ENCODE peak calls at places on chromosomes 11 and 22, in five cellular contexts. X is AG08395, F is cardiac fibroblast, O is Daoy, C is T-helper 2 cell. G is an unnamed sample.

GRCh38 chr22:49328630-49329405 is 498.9 kb downstream of the BRD1 start:
- DNase-seq in X (no peak), F (no peak), O (no peak), C (no peak), G (no peak)

GRCh38 chr22:49657275-49657973 is 170.2 kb downstream of the BRD1 start:
- DNase-seq in X (no peak), F (no peak), O (peak; percentile 81), C (peak; percentile 82), G (no peak)

GRCh38 chr11:96219981-96220623 is 122.9 kb downstream of the MAML2 start:
- DNase-seq in X (peak; percentile 59), F (peak; percentile 90), O (peak; percentile 23), C (no peak), G (peak; percentile 43)

GRCh38 chr11:68408512-68408911 is 52.0 kb upstream of the PPP6R3 start:
- DNase-seq in X (no peak), F (no peak), O (no peak), C (no peak), G (no peak)

GRCh38 chr11:2325719-2326118 is 23.9 kb downstream of the TSPAN32 start:
- DNase-seq in X (peak; percentile 86), F (peak; percentile 33), O (no peak), C (no peak), G (no peak)

GRCh38 chr11:35260342-35260985 is 121.5 kb downstream of the CD44 start:
- DNase-seq in X (peak; percentile 85), F (peak; percentile 89), O (peak; percentile 60), C (no peak), G (peak; percentile 73)

GRCh38 chr11:17601206-17602075 is 54.4 kb downstream of the OTOG start:
- DNase-seq in X (no peak), F (no peak), O (peak; percentile 20), C (no peak), G (no peak)

GRCh38 chr11:26847459-26847858 is 125.6 kb upstream of the SLC5A12 start:
- DNase-seq in X (peak; percentile 13), F (peak; percentile 66), O (no peak), C (no peak), G (peak; percentile 38)

GRCh38 chr11:76102772-76103171 is 103.5 kb downstream of the WNT11 start:
- DNase-seq in X (no peak), F (peak; percentile 17), O (no peak), C (no peak), G (no peak)

GRCh38 chr11:74672956-74673895 is 58.0 kb downstream of the CHRDL2 start:
- DNase-seq in X (peak; percentile 93), F (peak; percentile 99), O (peak; percentile 96), C (no peak), G (peak; percentile 96)

GRCh38 chr11:32325187-32325586 is 110.2 kb downstream of the WT1 start:
- DNase-seq in X (no peak), F (no peak), O (no peak), C (no peak), G (no peak)

GRCh38 chr11:69641681-69642548 is 959 bp downstream of the CCND1 start:
- DNase-seq in X (no peak), F (peak; percentile 29), O (no peak), C (no peak), G (no peak)

GRCh38 chr11:73830261-73830660 is 42.6 kb downstream of the MRPL48 start:
- DNase-seq in X (no peak), F (no peak), O (no peak), C (no peak), G (no peak)

GRCh38 chr11:1271002-1271401 is 38.4 kb downstream of the TOLLIP start:
- DNase-seq in X (no peak), F (no peak), O (no peak), C (no peak), G (no peak)

GRCh38 chr11:9708544-9708943 is 44.7 kb downstream of the SWAP70 start:
- DNase-seq in X (no peak), F (peak; percentile 27), O (no peak), C (no peak), G (no peak)

GRCh38 chr22:31045900-31046587 is 35.1 kb upstream of the SMTN start:
- DNase-seq in X (no peak), F (no peak), O (no peak), C (no peak), G (no peak)

GRCh38 chr22:48169227-48169626 is 1406.8 kb downstream of the TBC1D22A start:
- DNase-seq in X (no peak), F (no peak), O (no peak), C (no peak), G (no peak)

GRCh38 chr11:10742460-10743208 is 8.4 kb upstream of the CTR9 start:
- DNase-seq in X (peak; percentile 53), F (peak; percentile 56), O (peak; percentile 67), C (peak; percentile 87), G (no peak)

GRCh38 chr22:30160926-30161546 is 80.8 kb downstream of the HORMAD2 start:
- DNase-seq in X (no peak), F (no peak), O (no peak), C (peak; percentile 89), G (no peak)

GRCh38 chr11:109320595-109320994 is 101.4 kb upstream of the C11orf87 start:
- DNase-seq in X (peak; percentile 33), F (peak; percentile 48), O (no peak), C (no peak), G (peak; percentile 67)

GRCh38 chr22:30516731-30517130 is 11.2 kb upstream of the SEC14L4 start:
- DNase-seq in X (no peak), F (no peak), O (no peak), C (no peak), G (no peak)

GRCh38 chr11:62449451-62449851 is 30.6 kb downstream of the SCGB1A1 start:
- DNase-seq in X (no peak), F (no peak), O (peak; percentile 59), C (no peak), G (no peak)

GRCh38 chr22:28064941-28065340 is 145.9 kb upstream of the PITPNB start:
- DNase-seq in X (no peak), F (no peak), O (peak; percentile 15), C (no peak), G (no peak)

GRCh38 chr11:70060611-70061293 is 17.4 kb upstream of the ANO1 start:
- DNase-seq in X (no peak), F (no peak), O (no peak), C (no peak), G (no peak)

GRCh38 chr11:27907534-27907933 is 200.4 kb downstream of the KIF18A start:
- DNase-seq in X (no peak), F (no peak), O (no peak), C (no peak), G (no peak)

GRCh38 chr22:19114984-19115552 is 7.1 kb downstream of the DGCR2 start:
- DNase-seq in X (no peak), F (no peak), O (no peak), C (no peak), G (no peak)

GRCh38 chr22:41516462-41516861 is 27.8 kb downstream of the POLR3H start:
- DNase-seq in X (no peak), F (no peak), O (no peak), C (no peak), G (no peak)

GRCh38 chr22:37234736-37235711 is 9.0 kb downstream of the RAC2 start:
- DNase-seq in X (no peak), F (no peak), O (no peak), C (no peak), G (no peak)

GRCh38 chr22:40196628-40197027 is 18.9 kb downstream of the TNRC6B start:
- DNase-seq in X (peak; percentile 90), F (peak; percentile 94), O (peak; percentile 86), C (peak; percentile 68), G (peak; percentile 74)

GRCh38 chr11:24925091-24925490 is 428.2 kb downstream of the LUZP2 start:
- DNase-seq in X (no peak), F (no peak), O (no peak), C (no peak), G (no peak)

GRCh38 chr11:2569731-2570210 is 125.0 kb downstream of the KCNQ1 start:
- DNase-seq in X (no peak), F (no peak), O (no peak), C (no peak), G (no peak)

GRCh38 chr11:118533769-118534729 is 3.1 kb downstream of the TMEM25 start:
- DNase-seq in X (no peak), F (no peak), O (no peak), C (no peak), G (no peak)

GRCh38 chr22:45262931-45263789 is 21.6 kb upstream of the UPK3A start:
- DNase-seq in X (no peak), F (no peak), O (no peak), C (peak; percentile 15), G (no peak)

GRCh38 chr11:78030429-78031325 is 7.6 kb upstream of the KCTD14 start:
- DNase-seq in X (peak; percentile 54), F (peak; percentile 36), O (peak; percentile 74), C (no peak), G (no peak)

GRCh38 chr22:25757686-25758085 is 15.7 kb downstream of the MYO18B start:
- DNase-seq in X (no peak), F (no peak), O (no peak), C (no peak), G (no peak)

GRCh38 chr11:134394311-134394710 is 17.7 kb downstream of the B3GAT1 start:
- DNase-seq in X (no peak), F (no peak), O (no peak), C (no peak), G (no peak)

GRCh38 chr11:2750601-2751522 is 51.1 kb upstream of the KCNQ1OT1 start:
- DNase-seq in X (no peak), F (no peak), O (no peak), C (no peak), G (no peak)

GRCh38 chr11:75350743-75351540 is 519 bp downstream of the ARRB1 start:
- DNase-seq in X (no peak), F (peak; percentile 33), O (peak; percentile 34), C (peak; percentile 71), G (no peak)

GRCh38 chr22:44330727-44331660 is 18.2 kb upstream of the SHISAL1 start:
- DNase-seq in X (peak; percentile 35), F (no peak), O (no peak), C (no peak), G (no peak)

G was measured in GM04504.